ENCODE peak calls at places on chromosome 18, in nine cellular contexts. W, U, G, C, N, K, B, O and L are unnamed samples.

GRCh38 chr18:53796042-53796729 is 428.3 kb downstream of the MBD2 start:
- DNase-seq in W (no peak), U (no peak), G (peak; percentile 3), C (no peak), N (no peak), K (no peak), B (no peak), O (peak; percentile 91), L (no peak)

GRCh38 chr18:79797518-79798345 is at the start of gene KCNG2:
- DNase-seq in W (peak; percentile 51), U (peak; percentile 32), G (peak; percentile 52), C (peak; percentile 44), N (peak; percentile 70), K (no peak), B (no peak), O (no peak), L (no peak)

GRCh38 chr18:34224423-34225217 is at the start of gene NOL4:
- DNase-seq in W (no peak), U (no peak), G (no peak), C (peak; percentile 67), N (peak; percentile 61), K (peak; percentile 84), B (peak; percentile 60), O (peak; percentile 7), L (no peak)

GRCh38 chr18:55142413-55142812 is 183.2 kb upstream of the CCDC68 start:
- DNase-seq in W (no peak), U (no peak), G (no peak), C (no peak), N (no peak), K (no peak), B (no peak), O (no peak), L (no peak)

GRCh38 chr18:77906103-77906502 is 656.5 kb downstream of the GALR1 start:
- DNase-seq in W (no peak), U (no peak), G (no peak), C (no peak), N (no peak), K (no peak), B (no peak), O (no peak), L (no peak)

GRCh38 chr18:68984342-68984741 is 186.5 kb downstream of the CCDC102B start:
- DNase-seq in W (no peak), U (no peak), G (no peak), C (no peak), N (no peak), K (no peak), B (no peak), O (peak; percentile 20), L (no peak)

GRCh38 chr18:54119524-54120019 is 104.9 kb downstream of the MBD2 start:
- DNase-seq in W (peak; percentile 17), U (no peak), G (no peak), C (no peak), N (peak; percentile 18), K (peak; percentile 16), B (no peak), O (peak; percentile 68), L (peak; percentile 10)

GRCh38 chr18:76699923-76700322 is 122.4 kb upstream of the ZNF236 start:
- DNase-seq in W (no peak), U (no peak), G (no peak), C (no peak), N (no peak), K (no peak), B (no peak), O (no peak), L (no peak)

GRCh38 chr18:69162649-69163048 is 238.0 kb upstream of the DOK6 start:
- DNase-seq in W (no peak), U (no peak), G (no peak), C (no peak), N (no peak), K (no peak), B (no peak), O (no peak), L (no peak)